ENCODE peak calls at places on chromosomes 11 and 22, in four cellular contexts. H is GM12878, F is HepG2, L is H1. X is an unnamed sample.
A peak's percentile ranks its signal among the peaks of the same experiment; 100 is the strongest.

GRCh38 chr11:34531663-34532062 is 18.1 kb upstream of the ELF5 start:
- DNase-seq in H (no peak), L (no peak), F (no peak), X (no peak)

GRCh38 chr11:30333405-30333804 is 10.5 kb downstream of the ARL14EP start:
- DNase-seq in L (no peak), F (peak; percentile 15), H (no peak), X (no peak)

GRCh38 chr11:105078283-105078682 is 33.1 kb upstream of the CARD16 start:
- DNase-seq in F (no peak), H (no peak), L (no peak), X (no peak)

GRCh38 chr22:41828516-41828915 is 4.4 kb upstream of the SREBF2 start:
- DNase-seq in L (no peak), F (no peak), H (no peak), X (no peak)

GRCh38 chr22:37185646-37186227 is 2.3 kb downstream of the C1QTNF6 start:
- DNase-seq in F (no peak), H (no peak), L (no peak), X (no peak)

GRCh38 chr11:10325398-10326079 is 20.7 kb downstream of the ADM start:
- DNase-seq in H (no peak), F (no peak), L (no peak), X (no peak)

GRCh38 chr22:23283591-23284503 is 103.5 kb downstream of the BCR start:
- DNase-seq in L (no peak), H (no peak), F (peak; percentile 90), X (no peak)

GRCh38 chr11:65428578-65429068 is 6.0 kb downstream of the NEAT1 start:
- DNase-seq in L (no peak), F (no peak), H (no peak), X (no peak)

GRCh38 chr11:72574046-72574445 is 100.2 kb downstream of the PDE2A start:
- DNase-seq in F (no peak), L (no peak), H (no peak), X (no peak)

GRCh38 chr11:116687458-116688201 is 85.2 kb downstream of the BUD13 start:
- DNase-seq in H (no peak), F (peak; percentile 31), L (peak; percentile 87), X (peak; percentile 67)

GRCh38 chr11:75277211-75277805 is 36.7 kb downstream of the TPBGL start:
- DNase-seq in F (no peak), L (no peak), H (no peak), X (no peak)

GRCh38 chr22:45834795-45835194 is 142.2 kb downstream of the WNT7B start:
- DNase-seq in F (no peak), H (no peak), L (no peak), X (no peak)

GRCh38 chr11:77249427-77249826 is 52.1 kb downstream of the GDPD4 start:
- DNase-seq in L (no peak), F (no peak), H (no peak), X (no peak)

GRCh38 chr11:17767301-17767885 is 32.8 kb downstream of the KCNC1 start:
- DNase-seq in H (no peak), F (no peak), L (no peak), X (no peak)

GRCh38 chr11:1258401-1259075 is 35.7 kb downstream of the MUC5B start:
- DNase-seq in L (no peak), H (no peak), F (no peak), X (no peak)

GRCh38 chr22:23113847-23114720 is 27.7 kb downstream of the RSPH14 start:
- DNase-seq in F (no peak), L (no peak), H (no peak), X (no peak)

GRCh38 chr11:27487706-27488105 is 15.1 kb upstream of the LGR4 start:
- DNase-seq in L (no peak), F (no peak), H (no peak), X (no peak)

GRCh38 chr11:76664578-76665061 is 5.9 kb downstream of the LRRC32 start:
- DNase-seq in L (no peak), H (no peak), F (no peak), X (no peak)

GRCh38 chr22:43917523-43917922 is 6.1 kb upstream of the PNPLA3 start:
- DNase-seq in F (no peak), L (no peak), H (no peak), X (no peak)
- TF ChIP-seq YY1 in F (no peak), L (no peak), H (no peak), X (no peak)

GRCh38 chr22:43011079-43011478 is 3.9 kb downstream of the PACSIN2 start:
- DNase-seq in H (no peak), F (peak; percentile 45), L (no peak), X (no peak)

GRCh38 chr22:43007519-43008102 is 7.3 kb downstream of the PACSIN2 start:
- DNase-seq in F (peak; percentile 65), L (no peak), H (no peak), X (no peak)

GRCh38 chr22:43008921-43009320 is 6.0 kb downstream of the PACSIN2 start:
- DNase-seq in L (no peak), H (no peak), F (no peak), X (no peak)

GRCh38 chr22:43008509-43008908 is 6.4 kb downstream of the PACSIN2 start:
- DNase-seq in L (no peak), H (no peak), F (no peak), X (no peak)

GRCh38 chr22:43009444-43009843 is 5.5 kb downstream of the PACSIN2 start:
- DNase-seq in L (no peak), H (no peak), F (no peak), X (no peak)
- H3K4me1 ChIP-seq in L (peaks cover 28% of the 10 kb centered on the region), H (peaks cover 15% of the 10 kb centered on the region), F (peaks cover 91% of the 10 kb centered on the region), X (peaks cover 10% of the 10 kb centered on the region)

GRCh38 chr11:44096360-44097188 is 1.1 kb downstream of the EXT2 start:
- DNase-seq in H (no peak), F (no peak), L (no peak), X (no peak)

GRCh38 chr11:44097821-44098220 is 2.3 kb downstream of the EXT2 start:
- DNase-seq in L (no peak), H (no peak), F (no peak), X (no peak)

GRCh38 chr11:44095506-44096359 is at the start of gene EXT2:
- DNase-seq in F (peak; percentile 66), L (peak; percentile 94), H (no peak), X (peak; percentile 81)

GRCh38 chr11:44104472-44105294 is 9.2 kb downstream of the EXT2 start:
- DNase-seq in L (no peak), F (no peak), H (no peak), X (peak; percentile 33)

DNA sequence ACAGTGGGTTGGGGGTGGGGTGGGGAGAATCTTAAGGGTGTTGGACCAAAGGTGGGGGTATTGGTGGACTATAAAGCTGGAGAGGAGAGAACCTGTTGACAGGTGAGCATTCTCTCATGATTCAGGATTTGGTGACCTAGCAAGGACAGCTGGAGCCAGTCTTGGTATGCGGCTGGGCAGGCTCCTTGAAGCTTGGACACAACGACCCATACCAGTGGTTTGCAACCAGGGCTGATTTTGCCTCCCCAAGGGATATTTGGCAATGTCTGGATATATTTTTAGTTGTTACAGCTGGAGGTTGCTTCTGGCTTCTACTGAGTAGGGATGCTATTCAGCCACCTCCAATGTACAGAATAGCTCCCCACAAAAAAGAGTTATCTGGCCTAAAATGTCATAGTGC is 5.6 kb downstream of the EXT2 start:
- DNase-seq in H (no peak), L (no peak), F (no peak), X (no peak)
- TF ChIP-seq SUZ12 in H (no peak), L (no peak), F (no peak), X (no peak)

GRCh38 chr11:79173615-79174014 is 267.2 kb downstream of the TENM4 start:
- DNase-seq in H (no peak), F (no peak), L (no peak), X (no peak)
- TF ChIP-seq YY1 in H (no peak), F (no peak), L (no peak), X (no peak)